ENCODE peak calls at places on chromosomes 2 and 18, in six cellular contexts. I is WTC11, K is GM23338, E is GM12878, H is K562, P is HepG2. M is an unnamed sample.
A peak's percentile ranks its signal among the peaks of the same experiment; 100 is the strongest.

GRCh38 chr18:50099725-50100414 is 95.1 kb downstream of the MYO5B start:
- DNase-seq in I (no peak), K (no peak), E (peak; percentile 36), H (no peak), P (no peak), M (no peak)

GRCh38 chr2:240396623-240397541 is 38.6 kb upstream of the GPC1 start:
- DNase-seq in I (no peak), K (no peak), E (no peak), H (no peak), P (no peak), M (no peak)

GRCh38 chr18:63909870-63910269 is 2.1 kb downstream of the SERPINB10 start:
- DNase-seq in I (no peak), K (no peak), E (no peak), H (no peak), P (no peak), M (no peak)

GRCh38 chr18:43876286-43877082 is 599.2 kb upstream of the SYT4 start:
- DNase-seq in I (no peak), K (no peak), E (no peak), H (no peak), P (no peak), M (no peak)

GRCh38 chr18:65990944-65991708 is 240.3 kb downstream of the CDH7 start:
- DNase-seq in I (no peak), K (no peak), E (no peak), H (no peak), P (no peak), M (no peak)

GRCh38 chr2:236166157-236166780 is 1.9 kb downstream of the GBX2 start:
- DNase-seq in I (peak; percentile 57), K (peak; percentile 60), E (no peak), H (no peak), P (no peak), M (peak; percentile 72)

GRCh38 chr2:217837001-217837491 is 165.7 kb downstream of the TNS1 start:
- DNase-seq in I (peak; percentile 63), K (peak; percentile 74), E (no peak), H (no peak), P (peak; percentile 17), M (no peak)

GRCh38 chr2:71667256-71668182 is 214.2 kb downstream of the DYSF start:
- DNase-seq in I (no peak), K (no peak), E (no peak), H (no peak), P (no peak), M (no peak)

GRCh38 chr2:66481100-66481549 is 46.2 kb downstream of the MEIS1 start:
- DNase-seq in I (no peak), K (peak; percentile 78), E (no peak), H (peak; percentile 91), P (no peak), M (peak; percentile 15)

GRCh38 chr2:189060096-189060642 is 86.0 kb downstream of the COL3A1 start:
- DNase-seq in I (no peak), K (no peak), E (no peak), H (no peak), P (no peak), M (no peak)
- TF ChIP-seq CREB1 in I (no peak), K (no peak), E (no peak), H (no peak), P (no peak), M (no peak)

GRCh38 chr18:45760443-45761036 is 36.6 kb downstream of the SLC14A1 start:
- DNase-seq in I (no peak), K (peak; percentile 89), E (no peak), H (no peak), P (no peak), M (no peak)
- TF ChIP-seq CREB1 in I (no peak), K (no peak), E (no peak), H (no peak), P (no peak), M (no peak)

GRCh38 chr18:68937204-68937603 is 139.3 kb downstream of the CCDC102B start:
- DNase-seq in I (no peak), K (no peak), E (no peak), H (no peak), P (no peak), M (no peak)
- TF ChIP-seq CREB1 in I (no peak), K (no peak), E (no peak), H (no peak), P (no peak), M (no peak)

GRCh38 chr2:108369153-108369552 is 8.6 kb upstream of the SULT1C4 start:
- DNase-seq in I (no peak), K (no peak), E (no peak), H (no peak), P (no peak), M (no peak)
- TF ChIP-seq CREB1 in I (no peak), K (no peak), E (no peak), H (no peak), P (no peak), M (no peak)